ENCODE peak calls at places on chromosomes 2 and 18, in four cellular contexts. L is spleen, C is breast epithelium, Y is body of pancreas. J is an unnamed sample.

GRCh38 chr2:166404831-166405568 is 29.3 kb upstream of the SCN9A start:
- DNase-seq in L (no peak), C (no peak), Y (no peak), J (no peak)

GRCh38 chr2:173851256-173851655 is 113.9 kb downstream of the SP3 start:
- DNase-seq in L (no peak), C (no peak), Y (no peak), J (peak; percentile 68)

GRCh38 chr2:219057709-219058540 is 2.8 kb downstream of the IHH start:
- DNase-seq in L (peak; percentile 95), C (no peak), Y (peak; percentile 85), J (peak; percentile 76)

GRCh38 chr18:36211612-36212065 is 24.3 kb downstream of the MOCOS start:
- DNase-seq in L (peak; percentile 32), C (no peak), Y (no peak), J (no peak)

GRCh38 chr2:97712693-97713295 is 582 bp upstream of the ZAP70 start:
- DNase-seq in L (peak; percentile 75), C (no peak), Y (peak; percentile 16), J (peak; percentile 35)

GRCh38 chr18:10750386-10751035 is 224.7 kb downstream of the NAPG start:
- DNase-seq in L (no peak), C (no peak), Y (no peak), J (no peak)

GRCh38 chr2:109466674-109467575 is 146.8 kb downstream of the SEPTIN10 start:
- DNase-seq in L (peak; percentile 32), C (no peak), Y (no peak), J (peak; percentile 19)

GRCh38 chr2:128442891-128443302 is 124.2 kb upstream of the HS6ST1 start:
- DNase-seq in L (peak; percentile 76), C (peak; percentile 21), Y (peak; percentile 33), J (peak; percentile 67)

GRCh38 chr18:76689646-76690264 is 132.6 kb upstream of the ZNF236 start:
- DNase-seq in L (no peak), C (no peak), Y (no peak), J (no peak)

GRCh38 chr2:103823847-103824246 is 1030.1 kb upstream of the POU3F3 start:
- DNase-seq in L (no peak), C (no peak), Y (no peak), J (no peak)

GRCh38 chr2:100819365-100820345 is at the start of gene NPAS2:
- DNase-seq in L (no peak), C (peak; percentile 30), Y (peak; percentile 69), J (peak; percentile 71)

DNA sequence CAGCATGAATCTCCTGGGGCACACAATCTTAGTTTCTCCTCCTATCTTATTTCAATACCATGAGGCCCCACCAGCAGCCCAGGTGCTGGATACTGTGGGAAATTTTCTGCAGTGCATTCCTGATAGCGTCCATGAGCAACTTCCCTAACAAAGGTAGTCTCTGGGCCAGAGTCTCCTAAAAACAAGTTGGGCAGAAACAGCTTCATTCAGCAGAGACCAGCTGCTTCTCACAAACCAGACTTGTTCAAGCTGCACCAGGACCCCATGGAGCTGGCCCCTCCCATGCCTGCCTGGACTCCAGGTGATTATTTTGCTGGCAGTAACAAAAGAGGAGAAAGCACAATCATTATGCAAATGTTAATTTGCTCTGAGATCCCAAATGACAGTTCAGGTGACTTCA is 31.4 kb downstream of the MYO5B start:
- DNase-seq in L (no peak), C (no peak), Y (no peak), J (no peak)
- H3K27me3 ChIP-seq in L (no peaks in the 10 kb centered on the region), C (no peaks in the 10 kb centered on the region), Y (no peaks in the 10 kb centered on the region), J (no peaks in the 10 kb centered on the region)

GRCh38 chr2:2184549-2185249 is 146.4 kb downstream of the MYT1L start:
- DNase-seq in L (no peak), C (no peak), Y (no peak), J (no peak)
- H3K27me3 ChIP-seq in L (no peaks in the 10 kb centered on the region), C (no peaks in the 10 kb centered on the region), Y (no peaks in the 10 kb centered on the region), J (no peaks in the 10 kb centered on the region)

DNA sequence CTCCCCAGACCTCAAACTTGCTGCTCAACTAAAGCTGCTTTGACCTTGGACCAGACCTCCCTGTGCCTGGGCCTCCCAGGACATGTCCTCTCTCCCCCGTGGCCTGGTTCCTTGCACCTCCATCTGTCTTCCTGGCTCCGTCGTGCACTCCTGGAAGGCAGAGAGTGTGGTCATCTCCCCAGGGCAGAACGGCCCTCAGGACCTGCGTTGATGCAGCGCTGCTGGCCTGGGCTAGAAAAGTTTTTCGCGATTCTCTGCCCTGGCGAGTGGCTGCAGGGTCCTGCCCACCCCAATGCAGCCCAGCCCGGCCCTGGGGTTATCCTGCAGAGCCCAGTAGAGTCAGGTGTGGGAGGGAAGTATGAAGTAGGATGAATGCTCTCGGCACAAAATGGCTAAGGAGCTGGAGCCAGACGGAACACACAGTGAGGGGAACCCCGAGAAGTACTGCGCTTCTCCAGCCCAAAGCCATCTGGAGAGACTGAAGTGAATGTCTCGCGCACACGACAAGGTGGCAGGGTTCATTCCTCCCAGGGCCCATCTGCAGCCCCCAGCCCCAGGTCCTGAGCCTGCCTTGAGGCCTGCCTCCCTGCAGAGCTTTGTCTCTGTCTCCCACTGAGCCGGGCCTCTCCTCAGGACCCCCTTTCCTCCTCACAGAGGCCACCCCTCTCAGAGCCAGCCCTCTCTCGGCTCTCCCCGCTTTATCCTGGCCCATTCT is 41.7 kb downstream of the ATOH8 start:
- DNase-seq in L (peak; percentile 56), C (no peak), Y (no peak), J (peak; percentile 65)
- H3K27me3 ChIP-seq in L (no peaks in the 10 kb centered on the region), C (no peaks in the 10 kb centered on the region), Y (no peaks in the 10 kb centered on the region), J (no peaks in the 10 kb centered on the region)

DNA sequence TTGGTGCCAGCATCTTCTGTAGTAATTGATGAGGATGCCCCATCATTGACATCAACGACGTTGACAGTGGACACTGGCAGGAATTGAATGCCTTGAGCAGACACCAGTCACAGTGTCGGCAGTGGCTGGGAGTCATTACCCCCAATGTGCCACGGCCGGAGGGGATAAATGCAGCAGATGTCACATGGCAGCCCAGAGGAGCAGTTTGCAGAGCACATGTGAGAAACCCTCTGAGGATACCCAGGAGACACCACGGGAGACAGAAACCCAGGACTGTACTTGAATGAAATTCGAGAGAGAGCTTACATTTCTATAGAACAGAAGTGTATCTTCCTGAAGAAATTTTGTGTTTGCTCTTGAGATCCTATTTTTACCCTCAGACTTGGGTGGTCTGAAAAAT is 409.1 kb upstream of the TNP1 start:
- DNase-seq in L (no peak), C (no peak), Y (no peak), J (no peak)
- H3K27me3 ChIP-seq in L (no peaks in the 10 kb centered on the region), C (no peaks in the 10 kb centered on the region), Y (no peaks in the 10 kb centered on the region), J (no peaks in the 10 kb centered on the region)

GRCh38 chr2:197312186-197312585 is 1.6 kb upstream of the ANKRD44 start:
- DNase-seq in L (no peak), C (no peak), Y (no peak), J (no peak)
- H3K27me3 ChIP-seq in L (no peaks in the 10 kb centered on the region), C (no peaks in the 10 kb centered on the region), Y (no peaks in the 10 kb centered on the region), J (no peaks in the 10 kb centered on the region)

GRCh38 chr18:533995-534601 is 33.6 kb upstream of the COLEC12 start:
- DNase-seq in L (no peak), C (no peak), Y (no peak), J (no peak)

GRCh38 chr18:527136-527535 is 26.6 kb upstream of the COLEC12 start:
- DNase-seq in L (no peak), C (no peak), Y (no peak), J (no peak)

GRCh38 chr18:532632-533031 is 32.1 kb upstream of the COLEC12 start:
- DNase-seq in L (no peak), C (no peak), Y (no peak), J (no peak)

GRCh38 chr18:526681-527080 is 26.2 kb upstream of the COLEC12 start:
- DNase-seq in L (no peak), C (no peak), Y (no peak), J (no peak)

GRCh38 chr18:532023-532422 is 31.5 kb upstream of the COLEC12 start:
- DNase-seq in L (no peak), C (no peak), Y (no peak), J (no peak)
- H3K27me3 ChIP-seq in L (no peaks in the 10 kb centered on the region), C (no peaks in the 10 kb centered on the region), Y (no peaks in the 10 kb centered on the region), J (no peaks in the 10 kb centered on the region)

GRCh38 chr2:238238311-238238765 is 1.5 kb downstream of the HES6 start:
- DNase-seq in L (peak; percentile 59), C (no peak), Y (no peak), J (no peak)

GRCh38 chr2:238235856-238236255 is 4.0 kb downstream of the HES6 start:
- DNase-seq in L (no peak), C (no peak), Y (no peak), J (no peak)

GRCh38 chr2:238236571-238236970 is 3.3 kb downstream of the HES6 start:
- DNase-seq in L (peak; percentile 48), C (no peak), Y (no peak), J (no peak)

GRCh38 chr2:238238766-238239551 is 879 bp downstream of the HES6 start:
- DNase-seq in L (peak; percentile 90), C (no peak), Y (peak; percentile 41), J (no peak)

DNA sequence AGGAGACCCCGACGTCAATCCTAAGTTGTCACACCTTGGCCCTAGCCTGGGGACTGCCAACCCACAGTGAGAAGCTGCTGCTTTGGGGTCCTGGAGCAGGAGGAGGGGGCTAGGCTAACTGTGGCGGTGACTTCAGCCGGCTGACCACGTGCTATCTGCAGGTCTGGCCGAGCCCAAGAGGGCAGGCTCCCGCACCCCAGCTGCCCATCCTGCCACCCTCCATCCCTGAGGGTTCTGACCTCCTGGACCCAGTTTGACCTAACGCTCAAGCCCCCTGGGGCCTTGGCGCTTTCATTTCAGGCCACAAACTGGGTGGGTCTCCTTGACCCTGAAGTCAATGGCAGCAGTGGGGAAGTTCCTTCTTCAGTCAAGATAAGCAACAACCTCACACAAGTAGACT is 2.4 kb downstream of the HES6 start:
- DNase-seq in L (peak; percentile 58), C (no peak), Y (no peak), J (no peak)
- H3K27me3 ChIP-seq in L (no peaks in the 10 kb centered on the region), C (peaks cover 6% of the 10 kb centered on the region), Y (no peaks in the 10 kb centered on the region), J (peaks cover 6% of the 10 kb centered on the region)

GRCh38 chr18:44637210-44638051 is 43.3 kb upstream of the SETBP1 start:
- DNase-seq in L (no peak), C (no peak), Y (no peak), J (no peak)
- H3K27me3 ChIP-seq in L (no peaks in the 10 kb centered on the region), C (no peaks in the 10 kb centered on the region), Y (no peaks in the 10 kb centered on the region), J (no peaks in the 10 kb centered on the region)

GRCh38 chr2:68730828-68731227 is 3.8 kb upstream of the ARHGAP25 start:
- DNase-seq in L (no peak), C (no peak), Y (no peak), J (no peak)
- H3K27me3 ChIP-seq in L (no peaks in the 10 kb centered on the region), C (no peaks in the 10 kb centered on the region), Y (no peaks in the 10 kb centered on the region), J (no peaks in the 10 kb centered on the region)

J was measured in tibial artery.